ENCODE peak calls at places on chromosome 2, in ten cellular contexts. One of them, this sample, is unnamed.

GRCh38 chr2:214076527-214076926 is 334.3 kb upstream of the VWC2L start:
- DNase-seq in H9: no peak
- DNase-seq in bronchial epithelial cell: no peak
- DNase-seq in progenitor cell of endocrine pancreas: no peak
- DNase-seq in astrocyte: no peak
- DNase-seq in type B pancreatic cell: no peak
- DNase-seq in lower lobe of right lung: no peak
- DNase-seq in cardiac fibroblast: no peak
- DNase-seq in left ventricle myocardium inferior: no peak
- DNase-seq in fibroblast of lung: no peak
- DNase-seq in this sample: no peak

GRCh38 chr2:120436885-120437603 is 91.1 kb downstream of the INHBB start:
- DNase-seq in H9: peak; percentile 89
- DNase-seq in bronchial epithelial cell: peak; percentile 31
- DNase-seq in progenitor cell of endocrine pancreas: no peak
- DNase-seq in astrocyte: no peak
- DNase-seq in type B pancreatic cell: peak; percentile 37
- DNase-seq in lower lobe of right lung: no peak
- DNase-seq in cardiac fibroblast: peak; percentile 16
- DNase-seq in left ventricle myocardium inferior: no peak
- DNase-seq in fibroblast of lung: peak; percentile 7
- DNase-seq in this sample: no peak

GRCh38 chr2:161418715-161419337 is 2.7 kb downstream of the TBR1 start:
- DNase-seq in H9: peak; percentile 73
- DNase-seq in bronchial epithelial cell: no peak
- DNase-seq in progenitor cell of endocrine pancreas: no peak
- DNase-seq in astrocyte: no peak
- DNase-seq in type B pancreatic cell: no peak
- DNase-seq in lower lobe of right lung: no peak
- DNase-seq in cardiac fibroblast: no peak
- DNase-seq in left ventricle myocardium inferior: no peak
- DNase-seq in fibroblast of lung: peak; percentile 19
- DNase-seq in this sample: no peak

GRCh38 chr2:86807462-86808275 is 17.0 kb upstream of the CD8A start:
- DNase-seq in H9: peak; percentile 73
- DNase-seq in bronchial epithelial cell: peak; percentile 56
- DNase-seq in progenitor cell of endocrine pancreas: peak; percentile 44
- DNase-seq in astrocyte: no peak
- DNase-seq in type B pancreatic cell: no peak
- DNase-seq in lower lobe of right lung: peak; percentile 64
- DNase-seq in cardiac fibroblast: peak; percentile 28
- DNase-seq in left ventricle myocardium inferior: peak; percentile 44
- DNase-seq in fibroblast of lung: peak; percentile 20
- DNase-seq in this sample: no peak

GRCh38 chr2:36420569-36421164 is 65.1 kb downstream of the CRIM1 start:
- DNase-seq in H9: no peak
- DNase-seq in bronchial epithelial cell: no peak
- DNase-seq in progenitor cell of endocrine pancreas: no peak
- DNase-seq in astrocyte: no peak
- DNase-seq in type B pancreatic cell: no peak
- DNase-seq in lower lobe of right lung: no peak
- DNase-seq in cardiac fibroblast: no peak
- DNase-seq in left ventricle myocardium inferior: no peak
- DNase-seq in fibroblast of lung: no peak
- DNase-seq in this sample: no peak

GRCh38 chr2:11177871-11178598 is 22.8 kb downstream of the SLC66A3 start:
- DNase-seq in H9: no peak
- DNase-seq in bronchial epithelial cell: no peak
- DNase-seq in progenitor cell of endocrine pancreas: no peak
- DNase-seq in astrocyte: peak; percentile 25
- DNase-seq in type B pancreatic cell: no peak
- DNase-seq in lower lobe of right lung: no peak
- DNase-seq in cardiac fibroblast: peak; percentile 32
- DNase-seq in left ventricle myocardium inferior: no peak
- DNase-seq in fibroblast of lung: peak; percentile 37
- DNase-seq in this sample: no peak

GRCh38 chr2:12043131-12043530 is 296.7 kb downstream of the LPIN1 start:
- DNase-seq in H9: no peak
- DNase-seq in bronchial epithelial cell: no peak
- DNase-seq in progenitor cell of endocrine pancreas: no peak
- DNase-seq in astrocyte: no peak
- DNase-seq in type B pancreatic cell: no peak
- DNase-seq in lower lobe of right lung: no peak
- DNase-seq in cardiac fibroblast: no peak
- DNase-seq in left ventricle myocardium inferior: no peak
- DNase-seq in fibroblast of lung: no peak
- DNase-seq in this sample: no peak

GRCh38 chr2:149002891-149003740 is 35.4 kb upstream of the LYPD6B start:
- DNase-seq in H9: no peak
- DNase-seq in bronchial epithelial cell: no peak
- DNase-seq in progenitor cell of endocrine pancreas: no peak
- DNase-seq in astrocyte: no peak
- DNase-seq in type B pancreatic cell: no peak
- DNase-seq in lower lobe of right lung: no peak
- DNase-seq in cardiac fibroblast: no peak
- DNase-seq in left ventricle myocardium inferior: no peak
- DNase-seq in fibroblast of lung: no peak
- DNase-seq in this sample: no peak

GRCh38 chr2:136057023-136057801 is 60.7 kb downstream of the CXCR4 start:
- DNase-seq in H9: no peak
- DNase-seq in bronchial epithelial cell: no peak
- DNase-seq in progenitor cell of endocrine pancreas: no peak
- DNase-seq in astrocyte: no peak
- DNase-seq in type B pancreatic cell: no peak
- DNase-seq in lower lobe of right lung: no peak
- DNase-seq in cardiac fibroblast: no peak
- DNase-seq in left ventricle myocardium inferior: no peak
- DNase-seq in fibroblast of lung: no peak
- DNase-seq in this sample: no peak

GRCh38 chr2:25684577-25684976 is 11.2 kb upstream of the DTNB start:
- DNase-seq in H9: no peak
- DNase-seq in bronchial epithelial cell: no peak
- DNase-seq in progenitor cell of endocrine pancreas: no peak
- DNase-seq in astrocyte: no peak
- DNase-seq in type B pancreatic cell: no peak
- DNase-seq in lower lobe of right lung: no peak
- DNase-seq in cardiac fibroblast: no peak
- DNase-seq in left ventricle myocardium inferior: no peak
- DNase-seq in fibroblast of lung: no peak
- DNase-seq in this sample: no peak

GRCh38 chr2:202203348-202203747 is 35.0 kb downstream of the SUMO1 start:
- DNase-seq in H9: no peak
- DNase-seq in bronchial epithelial cell: no peak
- DNase-seq in progenitor cell of endocrine pancreas: no peak
- DNase-seq in astrocyte: no peak
- DNase-seq in type B pancreatic cell: no peak
- DNase-seq in lower lobe of right lung: no peak
- DNase-seq in cardiac fibroblast: no peak
- DNase-seq in left ventricle myocardium inferior: no peak
- DNase-seq in fibroblast of lung: no peak
- DNase-seq in this sample: no peak

GRCh38 chr2:236852100-236852976 is 233.4 kb upstream of the COPS8 start:
- DNase-seq in H9: no peak
- DNase-seq in bronchial epithelial cell: no peak
- DNase-seq in progenitor cell of endocrine pancreas: no peak
- DNase-seq in astrocyte: no peak
- DNase-seq in type B pancreatic cell: no peak
- DNase-seq in lower lobe of right lung: no peak
- DNase-seq in cardiac fibroblast: peak; percentile 53
- DNase-seq in left ventricle myocardium inferior: no peak
- DNase-seq in fibroblast of lung: no peak
- DNase-seq in this sample: no peak

GRCh38 chr2:10665833-10666232 is 23.9 kb downstream of the NOL10 start:
- DNase-seq in H9: no peak
- DNase-seq in bronchial epithelial cell: no peak
- DNase-seq in progenitor cell of endocrine pancreas: no peak
- DNase-seq in astrocyte: no peak
- DNase-seq in type B pancreatic cell: no peak
- DNase-seq in lower lobe of right lung: no peak
- DNase-seq in cardiac fibroblast: no peak
- DNase-seq in left ventricle myocardium inferior: no peak
- DNase-seq in fibroblast of lung: no peak
- DNase-seq in this sample: no peak

GRCh38 chr2:233409286-233409991 is 55.1 kb downstream of the DGKD start:
- DNase-seq in H9: no peak
- DNase-seq in bronchial epithelial cell: no peak
- DNase-seq in progenitor cell of endocrine pancreas: no peak
- DNase-seq in astrocyte: no peak
- DNase-seq in type B pancreatic cell: no peak
- DNase-seq in lower lobe of right lung: no peak
- DNase-seq in cardiac fibroblast: peak; percentile 53
- DNase-seq in left ventricle myocardium inferior: no peak
- DNase-seq in fibroblast of lung: no peak
- DNase-seq in this sample: no peak

GRCh38 chr2:190997516-190998113 is 16.4 kb downstream of the STAT1 start:
- DNase-seq in H9: no peak
- DNase-seq in bronchial epithelial cell: no peak
- DNase-seq in progenitor cell of endocrine pancreas: no peak
- DNase-seq in astrocyte: no peak
- DNase-seq in type B pancreatic cell: no peak
- DNase-seq in lower lobe of right lung: no peak
- DNase-seq in cardiac fibroblast: no peak
- DNase-seq in left ventricle myocardium inferior: no peak
- DNase-seq in fibroblast of lung: no peak
- DNase-seq in this sample: no peak

GRCh38 chr2:169523681-169524080 is 14.2 kb downstream of the KLHL41 start:
- DNase-seq in H9: no peak
- DNase-seq in bronchial epithelial cell: no peak
- DNase-seq in progenitor cell of endocrine pancreas: no peak
- DNase-seq in astrocyte: no peak
- DNase-seq in type B pancreatic cell: no peak
- DNase-seq in lower lobe of right lung: no peak
- DNase-seq in cardiac fibroblast: no peak
- DNase-seq in left ventricle myocardium inferior: no peak
- DNase-seq in fibroblast of lung: no peak
- DNase-seq in this sample: no peak

GRCh38 chr2:41906325-41906700 is 141.5 kb upstream of the PKDCC start:
- DNase-seq in H9: no peak
- DNase-seq in bronchial epithelial cell: no peak
- DNase-seq in progenitor cell of endocrine pancreas: no peak
- DNase-seq in astrocyte: no peak
- DNase-seq in type B pancreatic cell: no peak
- DNase-seq in lower lobe of right lung: no peak
- DNase-seq in cardiac fibroblast: peak; percentile 41
- DNase-seq in left ventricle myocardium inferior: no peak
- DNase-seq in fibroblast of lung: no peak
- DNase-seq in this sample: peak; percentile 79

DNA sequence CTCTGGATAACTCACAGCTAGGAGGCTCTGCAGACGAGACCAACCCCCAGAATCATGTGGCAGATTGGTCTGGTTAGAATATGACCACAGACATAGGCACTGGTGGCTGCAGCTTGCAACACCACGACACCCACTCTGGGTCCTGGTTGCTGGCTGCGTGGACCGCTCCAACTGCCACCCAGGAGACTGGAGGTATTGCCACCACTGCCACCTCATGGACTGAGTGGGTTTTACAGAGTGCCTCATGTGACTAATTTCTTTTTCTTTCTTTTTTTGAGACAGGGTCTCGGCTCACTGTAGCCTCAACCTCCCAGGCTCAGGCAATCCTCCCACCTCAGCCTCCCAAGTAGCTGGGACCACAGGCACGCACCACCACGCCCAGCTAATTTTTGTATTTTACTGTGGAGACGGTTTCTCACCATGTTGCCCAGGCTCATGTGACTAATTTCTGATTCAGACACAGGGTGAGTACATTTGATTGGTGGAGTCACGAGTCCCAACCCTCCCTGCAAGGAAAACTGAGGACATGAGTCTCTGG is 29.9 kb upstream of the NT5DC4 start:
- DNase-seq in H9: peak; percentile 52
- DNase-seq in bronchial epithelial cell: peak; percentile 86
- DNase-seq in progenitor cell of endocrine pancreas: peak; percentile 27
- DNase-seq in astrocyte: peak; percentile 52
- DNase-seq in type B pancreatic cell: peak; percentile 25
- DNase-seq in lower lobe of right lung: peak; percentile 91
- DNase-seq in cardiac fibroblast: peak; percentile 65
- DNase-seq in left ventricle myocardium inferior: peak; percentile 53
- DNase-seq in fibroblast of lung: peak; percentile 58
- DNase-seq in this sample: no peak
- TF ChIP-seq CTCF in H9: peak; percentile 65
- TF ChIP-seq CTCF in bronchial epithelial cell: peak; percentile 51
- TF ChIP-seq CTCF in progenitor cell of endocrine pancreas: peak; percentile 50
- TF ChIP-seq CTCF in astrocyte: peak; percentile 34
- TF ChIP-seq CTCF in type B pancreatic cell: peak; percentile 65
- TF ChIP-seq CTCF in lower lobe of right lung: peak; percentile 75
- TF ChIP-seq CTCF in cardiac fibroblast: peak; percentile 46
- TF ChIP-seq CTCF in left ventricle myocardium inferior: peak; percentile 72
- TF ChIP-seq CTCF in fibroblast of lung: peak; percentile 32
- TF ChIP-seq CTCF in this sample: peak; percentile 52

GRCh38 chr2:43592443-43592842 is 3.4 kb downstream of the THADA start:
- DNase-seq in H9: no peak
- DNase-seq in bronchial epithelial cell: no peak
- DNase-seq in progenitor cell of endocrine pancreas: no peak
- DNase-seq in astrocyte: peak; percentile 59
- DNase-seq in type B pancreatic cell: no peak
- DNase-seq in lower lobe of right lung: no peak
- DNase-seq in cardiac fibroblast: no peak
- DNase-seq in left ventricle myocardium inferior: no peak
- DNase-seq in fibroblast of lung: peak; percentile 77
- DNase-seq in this sample: no peak
- TF ChIP-seq CTCF in H9: no peak
- TF ChIP-seq CTCF in bronchial epithelial cell: no peak
- TF ChIP-seq CTCF in progenitor cell of endocrine pancreas: no peak
- TF ChIP-seq CTCF in astrocyte: peak; percentile 36
- TF ChIP-seq CTCF in type B pancreatic cell: no peak
- TF ChIP-seq CTCF in lower lobe of right lung: no peak
- TF ChIP-seq CTCF in cardiac fibroblast: peak; percentile 49
- TF ChIP-seq CTCF in left ventricle myocardium inferior: no peak
- TF ChIP-seq CTCF in fibroblast of lung: no peak
- TF ChIP-seq CTCF in this sample: no peak

GRCh38 chr2:152012697-152013096 is 86.1 kb downstream of the CACNB4 start:
- DNase-seq in H9: no peak
- DNase-seq in bronchial epithelial cell: peak; percentile 46
- DNase-seq in progenitor cell of endocrine pancreas: no peak
- DNase-seq in astrocyte: peak; percentile 10
- DNase-seq in type B pancreatic cell: no peak
- DNase-seq in lower lobe of right lung: no peak
- DNase-seq in cardiac fibroblast: no peak
- DNase-seq in left ventricle myocardium inferior: no peak
- DNase-seq in fibroblast of lung: peak; percentile 21
- DNase-seq in this sample: no peak
- TF ChIP-seq CTCF in H9: no peak
- TF ChIP-seq CTCF in bronchial epithelial cell: no peak
- TF ChIP-seq CTCF in progenitor cell of endocrine pancreas: no peak
- TF ChIP-seq CTCF in astrocyte: no peak
- TF ChIP-seq CTCF in type B pancreatic cell: no peak
- TF ChIP-seq CTCF in lower lobe of right lung: no peak
- TF ChIP-seq CTCF in cardiac fibroblast: no peak
- TF ChIP-seq CTCF in left ventricle myocardium inferior: no peak
- TF ChIP-seq CTCF in fibroblast of lung: no peak
- TF ChIP-seq CTCF in this sample: no peak

DNA sequence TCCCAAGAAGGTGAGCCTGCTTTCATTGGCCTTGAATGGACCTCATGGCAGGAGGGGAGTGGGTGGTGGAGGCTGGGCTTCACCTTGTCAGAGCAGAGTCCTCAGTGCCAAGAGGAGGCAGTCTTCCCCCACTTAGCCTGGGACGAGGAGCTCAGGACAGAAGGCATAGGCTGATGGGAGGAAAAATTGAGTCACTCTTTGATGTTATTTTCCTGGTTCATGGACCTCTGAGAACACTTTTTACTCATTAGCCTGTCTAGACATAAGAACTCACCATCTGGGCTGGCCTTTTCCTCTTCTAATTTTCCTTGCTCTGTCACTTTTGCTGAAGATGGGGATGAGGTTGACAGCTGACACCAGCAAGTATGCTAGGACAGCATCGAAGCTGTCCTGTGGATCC is 225.7 kb upstream of the TNP1 start:
- DNase-seq in H9: no peak
- DNase-seq in bronchial epithelial cell: peak; percentile 34
- DNase-seq in progenitor cell of endocrine pancreas: no peak
- DNase-seq in astrocyte: peak; percentile 90
- DNase-seq in type B pancreatic cell: no peak
- DNase-seq in lower lobe of right lung: no peak
- DNase-seq in cardiac fibroblast: no peak
- DNase-seq in left ventricle myocardium inferior: no peak
- DNase-seq in fibroblast of lung: peak; percentile 91
- DNase-seq in this sample: no peak
- TF ChIP-seq CTCF in H9: no peak
- TF ChIP-seq CTCF in bronchial epithelial cell: no peak
- TF ChIP-seq CTCF in progenitor cell of endocrine pancreas: no peak
- TF ChIP-seq CTCF in astrocyte: peak; percentile 22
- TF ChIP-seq CTCF in type B pancreatic cell: no peak
- TF ChIP-seq CTCF in lower lobe of right lung: no peak
- TF ChIP-seq CTCF in cardiac fibroblast: no peak
- TF ChIP-seq CTCF in left ventricle myocardium inferior: no peak
- TF ChIP-seq CTCF in fibroblast of lung: no peak
- TF ChIP-seq CTCF in this sample: no peak

This sample was measured in AG09319.